ENCODE peak calls at places on chromosomes 1 and 21, in seven cellular contexts. M is WTC11, W is AG10803, C is cardiac fibroblast, E is lung, J is progenitor cell of endocrine pancreas, X is B cell. I is an unnamed sample.

GRCh38 chr1:167447521-167448136 is 70.7 kb downstream of the CD247 start:
- DNase-seq in M (no peak), E (no peak), C (peak; percentile 4), W (no peak), X (peak; percentile 75), J (no peak), I (no peak)

GRCh38 chr1:184366992-184367391 is 19.8 kb upstream of the C1orf21 start:
- DNase-seq in X (no peak), E (no peak), C (peak; percentile 82), W (no peak), J (no peak), M (no peak), I (no peak)

GRCh38 chr1:30186586-30186985 is 536.8 kb downstream of the MATN1 start:
- DNase-seq in M (no peak), C (no peak), W (no peak), X (no peak), J (no peak), E (no peak), I (no peak)

GRCh38 chr1:206420471-206420870 is 49.8 kb upstream of the IKBKE start:
- DNase-seq in E (no peak), M (no peak), J (no peak), C (no peak), W (peak; percentile 32), X (no peak), I (no peak)

GRCh38 chr1:187078916-187079315 is 250.2 kb downstream of the PLA2G4A start:
- DNase-seq in X (no peak), E (no peak), W (no peak), J (no peak), C (no peak), M (no peak), I (no peak)

GRCh38 chr1:94888201-94888600 is 38.7 kb downstream of the CNN3 start:
- DNase-seq in C (no peak), J (no peak), W (no peak), M (no peak), E (no peak), X (no peak), I (no peak)

GRCh38 chr1:40820911-40821693 is 37.5 kb downstream of the KCNQ4 start:
- DNase-seq in W (no peak), X (no peak), M (no peak), E (no peak), J (no peak), C (no peak), I (no peak)

GRCh38 chr1:172108494-172108893 is 267.2 kb downstream of the DNM3 start:
- DNase-seq in X (no peak), E (no peak), M (no peak), W (peak; percentile 59), J (no peak), C (no peak), I (peak; percentile 38)

GRCh38 chr1:16067127-16067768 is 6.2 kb downstream of the FAM131C start:
- DNase-seq in W (no peak), J (peak; percentile 50), X (no peak), E (no peak), M (no peak), C (no peak), I (no peak)

GRCh38 chr1:179706339-179706941 is 36.7 kb upstream of the FAM163A start:
- DNase-seq in C (peak; percentile 80), X (peak; percentile 58), J (peak; percentile 37), M (peak; percentile 53), W (peak; percentile 64), E (peak; percentile 36), I (peak; percentile 43)

GRCh38 chr1:175376194-175376593 is 183.6 kb upstream of the KIAA0040 start:
- DNase-seq in W (no peak), C (peak; percentile 5), M (no peak), J (no peak), E (no peak), X (peak; percentile 15), I (no peak)

GRCh38 chr1:902023-902422 is 21.7 kb upstream of the SAMD11 start:
- DNase-seq in X (peak; percentile 14), J (no peak), E (no peak), C (no peak), W (no peak), M (no peak), I (no peak)

GRCh38 chr1:155219592-155220031 is 11.1 kb downstream of the MTX1 start:
- DNase-seq in W (peak; percentile 25), X (no peak), E (peak; percentile 45), J (no peak), M (peak; percentile 27), C (peak; percentile 21), I (no peak)

GRCh38 chr1:4394366-4394765 is 260.0 kb upstream of the AJAP1 start:
- DNase-seq in M (no peak), C (no peak), E (no peak), X (no peak), W (no peak), J (no peak), I (no peak)

GRCh38 chr1:88780485-88780884 is 96.4 kb downstream of the PKN2 start:
- DNase-seq in M (no peak), J (no peak), W (no peak), X (no peak), C (no peak), E (no peak), I (no peak)

GRCh38 chr21:42433946-42434551 is 30.3 kb downstream of the UBASH3A start:
- DNase-seq in C (no peak), X (no peak), J (no peak), M (no peak), W (no peak), E (no peak), I (no peak)

GRCh38 chr1:100219879-100220278 is 29.8 kb downstream of the DBT start:
- DNase-seq in X (no peak), C (peak; percentile 43), J (no peak), M (no peak), E (no peak), W (no peak), I (no peak)

GRCh38 chr1:209823143-209824041 is 4.4 kb upstream of the UTP25 start:
- DNase-seq in E (no peak), W (peak; percentile 73), J (no peak), M (no peak), C (peak; percentile 96), X (peak; percentile 66), I (peak; percentile 78)

GRCh38 chr1:225464851-225465792 is 37.3 kb upstream of the LBR start:
- DNase-seq in W (no peak), X (no peak), J (no peak), E (no peak), C (no peak), M (peak; percentile 51), I (no peak)

GRCh38 chr1:208374391-208374941 is 130.3 kb upstream of the PLXNA2 start:
- DNase-seq in X (no peak), E (no peak), J (no peak), M (no peak), C (no peak), W (no peak), I (no peak)

GRCh38 chr1:9473032-9473792 is 66.1 kb upstream of the SLC25A33 start:
- DNase-seq in X (no peak), W (peak; percentile 88), C (peak; percentile 91), M (no peak), E (peak; percentile 58), J (no peak), I (peak; percentile 90)

GRCh38 chr1:19476440-19477190 is 8.7 kb downstream of the CAPZB start:
- DNase-seq in X (peak; percentile 74), E (no peak), W (no peak), J (no peak), C (peak; percentile 56), M (no peak), I (no peak)

GRCh38 chr1:117967900-117968299 is 38.4 kb downstream of the WDR3 start:
- DNase-seq in E (no peak), X (no peak), J (no peak), M (no peak), W (peak; percentile 2), C (peak; percentile 31), I (no peak)

GRCh38 chr1:117971777-117972176 is 42.2 kb downstream of the WDR3 start:
- DNase-seq in M (no peak), X (no peak), W (no peak), E (no peak), J (no peak), C (no peak), I (no peak)

GRCh38 chr1:117964290-117965038 is 34.9 kb downstream of the WDR3 start:
- DNase-seq in J (no peak), X (no peak), C (peak; percentile 44), E (no peak), M (no peak), W (no peak), I (no peak)

GRCh38 chr1:117970251-117970650 is 40.7 kb downstream of the WDR3 start:
- DNase-seq in E (no peak), M (no peak), J (no peak), C (no peak), X (no peak), W (no peak), I (no peak)

GRCh38 chr1:117967472-117967871 is 37.9 kb downstream of the WDR3 start:
- DNase-seq in M (no peak), X (no peak), E (no peak), C (peak; percentile 52), J (no peak), W (peak; percentile 51), I (peak; percentile 5)
- TF ChIP-seq CTCF in M (no peak), X (no peak), E (no peak), C (no peak), J (peak; percentile 10), W (peak; percentile 32), I (peak; percentile 68)

GRCh38 chr1:202656057-202656456 is 54.2 kb downstream of the SYT2 start:
- DNase-seq in J (no peak), E (no peak), X (no peak), C (peak; percentile 8), W (no peak), M (peak; percentile 68), I (no peak)
- TF ChIP-seq CTCF in J (peak; percentile 54), E (no peak), X (no peak), C (peak; percentile 7), W (no peak), M (no peak), I (peak; percentile 59)

DNA sequence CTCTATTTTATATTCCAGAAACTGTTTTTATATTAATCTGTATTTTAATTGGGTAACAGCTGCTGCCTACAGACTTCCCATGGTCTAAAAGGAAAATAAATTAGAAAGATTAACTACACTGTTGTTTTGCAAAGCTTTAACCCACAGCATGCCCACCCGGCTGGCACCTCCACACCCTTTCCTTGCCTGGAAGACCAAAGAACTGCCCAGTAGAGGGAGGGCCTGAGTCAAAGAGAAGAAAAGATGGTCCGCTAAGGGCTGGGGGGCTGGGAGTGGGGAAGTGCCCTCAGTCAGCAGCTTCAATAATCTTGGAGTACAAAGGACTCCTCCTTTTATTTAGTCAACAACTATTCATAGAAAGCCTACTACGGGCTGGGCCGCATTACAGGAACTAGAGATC is 40.7 kb downstream of the ERI3 start:
- DNase-seq in X (no peak), E (no peak), W (no peak), C (no peak), M (peak; percentile 24), J (no peak), I (no peak)
- TF ChIP-seq CTCF in X (no peak), E (no peak), W (peak; percentile 13), C (peak; percentile 26), M (no peak), J (no peak), I (no peak)

GRCh38 chr1:201896951-201897391 is 8.3 kb downstream of the SHISA4 start:
- DNase-seq in W (peak; percentile 80), J (no peak), X (no peak), C (peak; percentile 74), M (no peak), E (no peak), I (peak; percentile 84)
- TF ChIP-seq CTCF in W (peak; percentile 21), J (no peak), X (no peak), C (no peak), M (no peak), E (no peak), I (peak; percentile 59)

GRCh38 chr1:24316659-24317058 is 2.5 kb upstream of the GRHL3 start:
- DNase-seq in W (no peak), M (no peak), E (no peak), X (no peak), J (no peak), C (no peak), I (no peak)
- TF ChIP-seq CTCF in W (no peak), M (no peak), E (no peak), X (no peak), J (no peak), C (no peak), I (no peak)

I was measured in HFFc6.